ENCODE peak calls at places on chromosomes 2 and 18, in five cellular contexts. R is left ventricle myocardium inferior, J is cardiac muscle cell, F is neural progenitor cell, H is PC-3. Y is an unnamed sample.
A peak's percentile ranks its signal among the peaks of the same experiment; 100 is the strongest.

GRCh38 chr2:13884271-13884976 is 748.1 kb upstream of the LRATD1 start:
- DNase-seq in R (no peak), F (no peak), H (no peak), J (no peak), Y (no peak)

GRCh38 chr2:137928547-137929503 is 35.4 kb upstream of the HNMT start:
- DNase-seq in J (peak; percentile 90), H (peak; percentile 72), R (no peak), F (no peak), Y (no peak)

GRCh38 chr2:176106636-176107539 is at the start of gene HOXD11:
- DNase-seq in F (peak; percentile 65), R (no peak), H (no peak), J (peak; percentile 28), Y (no peak)

GRCh38 chr2:105936954-105937353 is 192.2 kb downstream of the NCK2 start:
- DNase-seq in J (no peak), R (no peak), F (no peak), H (no peak), Y (no peak)

GRCh38 chr18:4847066-4847465 is 350.0 kb downstream of the AKAIN1 start:
- DNase-seq in H (no peak), F (no peak), R (no peak), J (no peak), Y (no peak)

GRCh38 chr2:54466880-54467279 is 10.8 kb downstream of the SPTBN1 start:
- DNase-seq in H (no peak), F (no peak), J (peak; percentile 62), R (no peak), Y (no peak)

GRCh38 chr2:99140860-99141109 is 722 bp upstream of the C2orf15 start:
- DNase-seq in J (peak; percentile 26), R (no peak), H (no peak), F (peak; percentile 79), Y (no peak)

GRCh38 chr2:137677466-137677865 is 286.8 kb upstream of the HNMT start:
- DNase-seq in R (no peak), J (no peak), F (peak; percentile 10), H (no peak), Y (no peak)

GRCh38 chr2:196274387-196274809 is 103.0 kb upstream of the STK17B start:
- DNase-seq in J (peak; percentile 44), H (peak; percentile 38), F (no peak), R (no peak), Y (no peak)

GRCh38 chr2:67234443-67234842 is 162.7 kb upstream of the ETAA1 start:
- DNase-seq in J (peak; percentile 65), R (no peak), F (peak; percentile 63), H (peak; percentile 51), Y (no peak)

GRCh38 chr2:68225119-68225632 is 27.2 kb downstream of the PPP3R1 start:
- DNase-seq in F (peak; percentile 59), J (peak; percentile 53), R (no peak), H (peak; percentile 48), Y (no peak)

GRCh38 chr2:159773426-159773825 is 24.6 kb downstream of the CD302 start:
- DNase-seq in J (peak; percentile 57), F (no peak), R (no peak), H (peak; percentile 25), Y (no peak)

GRCh38 chr18:61531182-61531581 is 198.0 kb downstream of the CDH20 start:
- DNase-seq in H (no peak), R (peak; percentile 40), F (no peak), J (peak; percentile 22), Y (no peak)

GRCh38 chr2:64644240-64645013 is 9.3 kb downstream of the SERTAD2 start:
- DNase-seq in J (peak; percentile 84), R (peak; percentile 82), F (peak; percentile 87), H (peak; percentile 80), Y (peak; percentile 87)

GRCh38 chr2:98701230-98701629 is 29.7 kb downstream of the MGAT4A start:
- DNase-seq in F (no peak), R (no peak), J (peak; percentile 36), H (peak; percentile 30), Y (no peak)

GRCh38 chr2:8548065-8548870 is 133.6 kb upstream of the ID2 start:
- DNase-seq in F (no peak), H (no peak), J (no peak), R (peak; percentile 11), Y (no peak)

GRCh38 chr2:148674063-148675020 is 29.8 kb downstream of the EPC2 start:
- DNase-seq in J (no peak), R (no peak), H (peak; percentile 58), F (peak; percentile 62), Y (no peak)

GRCh38 chr2:54503192-54503591 is 47.1 kb downstream of the SPTBN1 start:
- DNase-seq in R (no peak), F (peak; percentile 80), J (peak; percentile 64), H (peak; percentile 39), Y (no peak)

GRCh38 chr2:1245193-1245592 is 168.1 kb upstream of the TPO start:
- DNase-seq in R (no peak), F (no peak), J (no peak), H (no peak), Y (no peak)

GRCh38 chr2:120919216-120919615 is 183.5 kb downstream of the GLI2 start:
- DNase-seq in F (no peak), R (no peak), J (no peak), H (no peak), Y (no peak)
- H3K4me1 ChIP-seq in F (peaks cover 5% of the 10 kb centered on the region), R (peaks cover 38% of the 10 kb centered on the region), J (peaks cover 9% of the 10 kb centered on the region), H (peaks cover 19% of the 10 kb centered on the region), Y (peaks cover 28% of the 10 kb centered on the region)

GRCh38 chr2:194096402-194096801 is 1560.6 kb upstream of the SLC39A10 start:
- DNase-seq in J (no peak), H (no peak), F (no peak), R (no peak), Y (no peak)

GRCh38 chr2:194103941-194104655 is 1552.9 kb upstream of the SLC39A10 start:
- DNase-seq in F (no peak), H (no peak), R (no peak), J (peak; percentile 24), Y (no peak)

GRCh38 chr2:194104687-194105086 is 1552.3 kb upstream of the SLC39A10 start:
- DNase-seq in H (no peak), R (no peak), J (peak; percentile 5), F (no peak), Y (no peak)

GRCh38 chr2:194095359-194095758 is 1561.7 kb upstream of the SLC39A10 start:
- DNase-seq in F (no peak), H (no peak), R (no peak), J (no peak), Y (no peak)

DNA sequence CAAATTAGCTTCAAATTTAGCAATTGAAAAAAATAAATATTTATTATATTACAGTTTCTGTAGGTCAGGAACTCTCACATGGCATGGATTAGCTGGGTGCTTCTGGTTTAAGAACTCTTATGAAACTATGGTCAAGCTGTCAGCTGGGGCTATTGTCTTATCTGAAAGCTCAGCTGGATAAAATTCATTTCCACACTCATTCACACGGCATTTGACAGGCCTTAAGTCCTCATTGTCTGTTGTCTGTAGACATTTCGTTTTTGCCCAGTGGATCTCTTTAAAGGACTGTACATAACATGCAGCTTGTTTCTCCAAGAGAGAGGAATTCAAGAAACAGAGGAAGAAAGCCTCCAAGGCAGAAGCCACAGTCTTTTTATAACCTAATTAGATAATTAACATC is 1556.8 kb upstream of the SLC39A10 start:
- DNase-seq in R (no peak), H (no peak), J (peak; percentile 36), F (no peak), Y (no peak)
- H3K4me1 ChIP-seq in R (no peaks in the 10 kb centered on the region), H (no peaks in the 10 kb centered on the region), J (no peaks in the 10 kb centered on the region), F (no peaks in the 10 kb centered on the region), Y (no peaks in the 10 kb centered on the region)

GRCh38 chr2:62202019-62202722 is 6.3 kb downstream of the B3GNT2 start:
- DNase-seq in J (no peak), F (no peak), R (no peak), H (no peak), Y (no peak)

GRCh38 chr2:62200291-62200841 is 4.5 kb downstream of the B3GNT2 start:
- DNase-seq in H (no peak), R (no peak), J (no peak), F (no peak), Y (no peak)

GRCh38 chr2:62199392-62200125 is 3.6 kb downstream of the B3GNT2 start:
- DNase-seq in R (no peak), H (no peak), F (no peak), J (peak; percentile 40), Y (no peak)

GRCh38 chr2:62201307-62201706 is 5.4 kb downstream of the B3GNT2 start:
- DNase-seq in R (no peak), F (no peak), J (no peak), H (no peak), Y (no peak)

DNA sequence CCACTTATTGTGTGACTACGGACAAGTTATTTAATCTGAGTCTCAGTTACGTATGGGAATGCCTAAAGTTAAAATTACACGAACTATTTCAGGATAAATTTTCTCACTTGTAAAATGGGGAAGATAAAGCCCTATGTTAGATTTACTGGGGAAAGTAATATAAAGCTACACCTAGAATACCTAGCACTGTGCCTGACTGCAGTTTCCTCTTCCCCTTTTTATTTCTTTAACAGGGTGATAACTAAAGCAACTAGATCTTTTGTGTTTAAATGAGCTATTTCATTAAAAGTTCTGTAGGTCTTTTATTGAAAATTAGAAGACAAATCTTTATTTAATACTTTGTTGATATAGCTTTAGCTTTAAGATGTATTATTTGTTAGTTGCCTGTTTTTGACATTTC is 5.0 kb downstream of the B3GNT2 start:
- DNase-seq in F (no peak), R (no peak), J (no peak), H (no peak), Y (no peak)
- H3K4me1 ChIP-seq in F (peaks cover 66% of the 10 kb centered on the region), R (peaks cover 89% of the 10 kb centered on the region), J (peaks cover 12% of the 10 kb centered on the region), H (peaks cover 7% of the 10 kb centered on the region), Y (peaks cover 76% of the 10 kb centered on the region)

GRCh38 chr2:42028571-42029148 is 19.2 kb upstream of the PKDCC start:
- DNase-seq in J (peak; percentile 55), H (no peak), F (no peak), R (no peak), Y (no peak)
- H3K4me1 ChIP-seq in J (peaks cover 38% of the 10 kb centered on the region), H (no peaks in the 10 kb centered on the region), F (peaks cover 60% of the 10 kb centered on the region), R (peaks cover 44% of the 10 kb centered on the region), Y (no peaks in the 10 kb centered on the region)

GRCh38 chr2:170818294-170819104 is 1.8 kb downstream of the GAD1 start:
- DNase-seq in R (no peak), H (no peak), F (peak; percentile 44), J (no peak), Y (no peak)

GRCh38 chr2:170815746-170816498 is 765 bp upstream of the GAD1 start:
- DNase-seq in H (peak; percentile 82), J (peak; percentile 58), F (peak; percentile 94), R (peak; percentile 33), Y (peak; percentile 68)

GRCh38 chr2:170817247-170817998 is 736 bp downstream of the GAD1 start:
- DNase-seq in J (no peak), F (peak; percentile 56), R (no peak), H (peak; percentile 34), Y (no peak)

GRCh38 chr2:170816499-170817246 is at the start of gene GAD1:
- DNase-seq in H (peak; percentile 79), F (peak; percentile 82), J (peak; percentile 50), R (peak; percentile 24), Y (peak; percentile 70)

GRCh38 chr2:170817999-170818293 is 1.3 kb downstream of the GAD1 start:
- DNase-seq in R (no peak), H (no peak), J (no peak), F (peak; percentile 76), Y (no peak)
- H3K4me1 ChIP-seq in R (peaks cover 84% of the 10 kb centered on the region), H (peaks cover 13% of the 10 kb centered on the region), J (peaks cover 7% of the 10 kb centered on the region), F (peaks cover 65% of the 10 kb centered on the region), Y (peaks cover 85% of the 10 kb centered on the region)